ENCODE peak calls at places on chromosomes 4 and X, in five cellular contexts. One of them, this sample, is unnamed.

GRCh38 chr4:11626046-11626445 is 197.4 kb upstream of the HS3ST1 start:
- DNase-seq in H9: no peak
- DNase-seq in choroid plexus epithelial cell: no peak
- DNase-seq in cardiac fibroblast: no peak
- DNase-seq in foreskin fibroblast: no peak
- DNase-seq in this sample: no peak

GRCh38 chrX:103187953-103188475 is 26.9 kb upstream of the BEX4 start:
- DNase-seq in foreskin fibroblast: no peak
- DNase-seq in cardiac fibroblast: no peak
- DNase-seq in H9: no peak
- DNase-seq in choroid plexus epithelial cell: peak; percentile 5
- DNase-seq in this sample: no peak

GRCh38 chr4:65719635-65720034 is 49.3 kb upstream of the EPHA5 start:
- DNase-seq in foreskin fibroblast: no peak
- DNase-seq in cardiac fibroblast: no peak
- DNase-seq in H9: no peak
- DNase-seq in choroid plexus epithelial cell: no peak
- DNase-seq in this sample: no peak

GRCh38 chr4:158098802-158099201 is 74.0 kb downstream of the GASK1B start:
- DNase-seq in H9: no peak
- DNase-seq in cardiac fibroblast: no peak
- DNase-seq in foreskin fibroblast: no peak
- DNase-seq in choroid plexus epithelial cell: no peak
- DNase-seq in this sample: no peak

GRCh38 chrX:16039834-16040233 is 83.5 kb upstream of the GRPR start:
- DNase-seq in cardiac fibroblast: no peak
- DNase-seq in H9: no peak
- DNase-seq in foreskin fibroblast: no peak
- DNase-seq in choroid plexus epithelial cell: no peak
- DNase-seq in this sample: no peak

GRCh38 chrX:49192722-49193328 is 6.7 kb upstream of the PRICKLE3 start:
- DNase-seq in cardiac fibroblast: peak; percentile 54
- DNase-seq in H9: peak; percentile 55
- DNase-seq in choroid plexus epithelial cell: peak; percentile 58
- DNase-seq in foreskin fibroblast: peak; percentile 44
- DNase-seq in this sample: no peak

GRCh38 chr4:86498560-86499166 is 95.5 kb upstream of the PTPN13 start:
- DNase-seq in cardiac fibroblast: peak; percentile 74
- DNase-seq in H9: no peak
- DNase-seq in foreskin fibroblast: peak; percentile 87
- DNase-seq in choroid plexus epithelial cell: peak; percentile 83
- DNase-seq in this sample: peak; percentile 24

GRCh38 chrX:103791826-103792458 is 15.3 kb downstream of the PLP1 start:
- DNase-seq in H9: no peak
- DNase-seq in cardiac fibroblast: peak; percentile 32
- DNase-seq in choroid plexus epithelial cell: peak; percentile 49
- DNase-seq in foreskin fibroblast: peak; percentile 65
- DNase-seq in this sample: no peak

GRCh38 chrX:78455901-78456300 is 128.5 kb upstream of the CYSLTR1 start:
- DNase-seq in cardiac fibroblast: peak; percentile 55
- DNase-seq in foreskin fibroblast: peak; percentile 86
- DNase-seq in choroid plexus epithelial cell: peak; percentile 0
- DNase-seq in H9: no peak
- DNase-seq in this sample: no peak

GRCh38 chrX:119654112-119654531 is 38.8 kb downstream of the SEPTIN6 start:
- DNase-seq in choroid plexus epithelial cell: peak; percentile 89
- DNase-seq in foreskin fibroblast: peak; percentile 69
- DNase-seq in H9: peak; percentile 36
- DNase-seq in cardiac fibroblast: peak; percentile 89
- DNase-seq in this sample: no peak

GRCh38 chrX:142686653-142687283 is 339.0 kb upstream of the SPANXN4 start:
- DNase-seq in H9: no peak
- DNase-seq in foreskin fibroblast: no peak
- DNase-seq in cardiac fibroblast: no peak
- DNase-seq in choroid plexus epithelial cell: no peak
- DNase-seq in this sample: no peak

GRCh38 chrX:44775726-44776125 is 68.1 kb upstream of the DUSP21 start:
- DNase-seq in H9: no peak
- DNase-seq in choroid plexus epithelial cell: no peak
- DNase-seq in cardiac fibroblast: no peak
- DNase-seq in foreskin fibroblast: no peak
- DNase-seq in this sample: no peak

GRCh38 chrX:144335402-144335801 is 451.5 kb downstream of the UBE2NL start:
- DNase-seq in choroid plexus epithelial cell: no peak
- DNase-seq in H9: peak; percentile 62
- DNase-seq in foreskin fibroblast: no peak
- DNase-seq in cardiac fibroblast: no peak
- DNase-seq in this sample: no peak

GRCh38 chrX:96721398-96721797 is 36.8 kb downstream of the DIAPH2 start:
- DNase-seq in foreskin fibroblast: no peak
- DNase-seq in cardiac fibroblast: no peak
- DNase-seq in choroid plexus epithelial cell: peak; percentile 15
- DNase-seq in H9: no peak
- DNase-seq in this sample: no peak

GRCh38 chr4:41070516-41071281 is 143.6 kb downstream of the APBB2 start:
- DNase-seq in foreskin fibroblast: peak; percentile 36
- DNase-seq in cardiac fibroblast: no peak
- DNase-seq in H9: no peak
- DNase-seq in choroid plexus epithelial cell: no peak
- DNase-seq in this sample: no peak

GRCh38 chr4:101218346-101218745 is 129.0 kb downstream of the PPP3CA start:
- DNase-seq in foreskin fibroblast: no peak
- DNase-seq in cardiac fibroblast: peak; percentile 70
- DNase-seq in H9: no peak
- DNase-seq in choroid plexus epithelial cell: no peak
- DNase-seq in this sample: no peak

GRCh38 chr4:1356181-1356998 is 9.4 kb downstream of the UVSSA start:
- DNase-seq in cardiac fibroblast: peak; percentile 64
- DNase-seq in choroid plexus epithelial cell: peak; percentile 67
- DNase-seq in H9: peak; percentile 74
- DNase-seq in foreskin fibroblast: peak; percentile 83
- DNase-seq in this sample: no peak

GRCh38 chr4:150117094-150117493 is 38.8 kb downstream of the DCLK2 start:
- DNase-seq in foreskin fibroblast: peak; percentile 67
- DNase-seq in H9: no peak
- DNase-seq in cardiac fibroblast: no peak
- DNase-seq in choroid plexus epithelial cell: no peak
- DNase-seq in this sample: no peak

GRCh38 chr4:137531951-137532868 is at the start of gene PCDH18:
- DNase-seq in choroid plexus epithelial cell: peak; percentile 99
- DNase-seq in foreskin fibroblast: peak; percentile 98
- DNase-seq in cardiac fibroblast: peak; percentile 97
- DNase-seq in H9: peak; percentile 91
- DNase-seq in this sample: peak; percentile 98

GRCh38 chrX:46279214-46279924 is 265.9 kb downstream of the ZNF674 start:
- DNase-seq in cardiac fibroblast: no peak
- DNase-seq in H9: no peak
- DNase-seq in choroid plexus epithelial cell: no peak
- DNase-seq in foreskin fibroblast: peak; percentile 54
- DNase-seq in this sample: no peak

GRCh38 chr4:78119698-78120097 is 62.6 kb downstream of the FRAS1 start:
- DNase-seq in H9: no peak
- DNase-seq in choroid plexus epithelial cell: no peak
- DNase-seq in foreskin fibroblast: peak; percentile 45
- DNase-seq in cardiac fibroblast: peak; percentile 3
- DNase-seq in this sample: no peak

GRCh38 chrX:45601052-45601451 is 400.4 kb upstream of the DIPK2B start:
- DNase-seq in H9: peak; percentile 42
- DNase-seq in choroid plexus epithelial cell: no peak
- DNase-seq in cardiac fibroblast: no peak
- DNase-seq in foreskin fibroblast: no peak
- DNase-seq in this sample: no peak

GRCh38 chr4:40003986-40004385 is 26.3 kb upstream of the PDS5A start:
- DNase-seq in cardiac fibroblast: peak; percentile 68
- DNase-seq in choroid plexus epithelial cell: peak; percentile 58
- DNase-seq in H9: no peak
- DNase-seq in foreskin fibroblast: peak; percentile 89
- DNase-seq in this sample: no peak

GRCh38 chr4:143337600-143338287 is 1.1 kb downstream of the GAB1 start:
- DNase-seq in cardiac fibroblast: peak; percentile 63
- DNase-seq in H9: peak; percentile 38
- DNase-seq in choroid plexus epithelial cell: peak; percentile 73
- DNase-seq in foreskin fibroblast: peak; percentile 74
- DNase-seq in this sample: no peak

GRCh38 chrX:102934624-102935023 is 2.4 kb upstream of the RAB40AL start:
- DNase-seq in cardiac fibroblast: peak; percentile 51
- DNase-seq in H9: no peak
- DNase-seq in foreskin fibroblast: peak; percentile 51
- DNase-seq in choroid plexus epithelial cell: peak; percentile 40
- DNase-seq in this sample: no peak

GRCh38 chrX:100687546-100687945 is 43.5 kb downstream of the SRPX2 start:
- DNase-seq in cardiac fibroblast: no peak
- DNase-seq in H9: no peak
- DNase-seq in choroid plexus epithelial cell: no peak
- DNase-seq in foreskin fibroblast: no peak
- DNase-seq in this sample: no peak

GRCh38 chr4:81069706-81070331 is 39.3 kb downstream of the BMP3 start:
- DNase-seq in choroid plexus epithelial cell: peak; percentile 96
- DNase-seq in foreskin fibroblast: peak; percentile 92
- DNase-seq in cardiac fibroblast: peak; percentile 93
- DNase-seq in H9: peak; percentile 86
- DNase-seq in this sample: peak; percentile 78

GRCh38 chr4:8370835-8371234 is 69.7 kb downstream of the ACOX3 start:
- DNase-seq in H9: no peak
- DNase-seq in cardiac fibroblast: no peak
- DNase-seq in choroid plexus epithelial cell: no peak
- DNase-seq in foreskin fibroblast: no peak
- DNase-seq in this sample: no peak

GRCh38 chr4:141905751-141906150 is 269.4 kb downstream of the IL15 start:
- DNase-seq in foreskin fibroblast: peak; percentile 80
- DNase-seq in cardiac fibroblast: peak; percentile 76
- DNase-seq in choroid plexus epithelial cell: peak; percentile 58
- DNase-seq in H9: no peak
- DNase-seq in this sample: peak; percentile 36

GRCh38 chrX:103215037-103215767 is at the start of gene BEX4:
- DNase-seq in choroid plexus epithelial cell: peak; percentile 64
- DNase-seq in foreskin fibroblast: peak; percentile 86
- DNase-seq in H9: peak; percentile 96
- DNase-seq in cardiac fibroblast: peak; percentile 41
- DNase-seq in this sample: no peak

GRCh38 chrX:19593684-19594083 is 78.4 kb upstream of the MAP3K15 start:
- DNase-seq in choroid plexus epithelial cell: peak; percentile 68
- DNase-seq in H9: no peak
- DNase-seq in foreskin fibroblast: peak; percentile 66
- DNase-seq in cardiac fibroblast: peak; percentile 63
- DNase-seq in this sample: peak; percentile 14

GRCh38 chrX:24668111-24668510 is 21.0 kb upstream of the PCYT1B start:
- DNase-seq in choroid plexus epithelial cell: peak; percentile 18
- DNase-seq in foreskin fibroblast: no peak
- DNase-seq in cardiac fibroblast: peak; percentile 0
- DNase-seq in H9: no peak
- DNase-seq in this sample: no peak

GRCh38 chrX:54786972-54787371 is 11.1 kb downstream of the ITIH6 start:
- DNase-seq in cardiac fibroblast: peak; percentile 1
- DNase-seq in H9: peak; percentile 46
- DNase-seq in choroid plexus epithelial cell: no peak
- DNase-seq in foreskin fibroblast: no peak
- DNase-seq in this sample: no peak

GRCh38 chr4:10160280-10160856 is 43.8 kb upstream of the WDR1 start:
- DNase-seq in cardiac fibroblast: peak; percentile 65
- DNase-seq in foreskin fibroblast: peak; percentile 30
- DNase-seq in H9: peak; percentile 30
- DNase-seq in choroid plexus epithelial cell: peak; percentile 65
- DNase-seq in this sample: no peak
- TF ChIP-seq CTCF in cardiac fibroblast: peak; percentile 40
- TF ChIP-seq CTCF in foreskin fibroblast: peak; percentile 40
- TF ChIP-seq CTCF in H9: peak; percentile 67
- TF ChIP-seq CTCF in choroid plexus epithelial cell: peak; percentile 54
- TF ChIP-seq CTCF in this sample: peak; percentile 35

GRCh38 chr4:182443070-182443469 is 199.9 kb downstream of the TENM3 start:
- DNase-seq in foreskin fibroblast: no peak
- DNase-seq in cardiac fibroblast: no peak
- DNase-seq in H9: no peak
- DNase-seq in choroid plexus epithelial cell: no peak
- DNase-seq in this sample: no peak
- TF ChIP-seq CTCF in foreskin fibroblast: no peak
- TF ChIP-seq CTCF in cardiac fibroblast: no peak
- TF ChIP-seq CTCF in H9: peak; percentile 40
- TF ChIP-seq CTCF in choroid plexus epithelial cell: peak; percentile 21
- TF ChIP-seq CTCF in this sample: no peak

DNA sequence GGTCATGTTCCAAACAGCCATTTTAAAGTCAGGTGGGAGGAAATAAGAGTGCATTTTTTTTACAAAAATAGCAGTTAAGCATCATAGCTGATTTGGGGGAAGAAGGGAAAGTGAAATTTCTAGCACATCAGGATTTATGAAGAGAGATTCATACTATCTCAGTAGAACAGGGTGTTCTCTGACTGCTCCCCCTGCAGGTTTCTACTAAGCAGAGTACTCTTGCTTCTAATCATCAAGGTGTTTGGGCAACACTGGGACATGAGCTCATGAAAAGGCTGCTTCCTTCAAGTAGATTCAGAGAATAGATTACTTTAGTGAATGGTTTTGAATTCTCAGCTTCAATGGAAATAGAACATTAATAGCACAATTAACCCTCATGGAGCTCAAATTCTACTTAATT is 591.4 kb upstream of the PCDH10 start:
- DNase-seq in H9: peak; percentile 33
- DNase-seq in foreskin fibroblast: no peak
- DNase-seq in choroid plexus epithelial cell: peak; percentile 18
- DNase-seq in cardiac fibroblast: no peak
- DNase-seq in this sample: no peak
- TF ChIP-seq CTCF in H9: peak; percentile 68
- TF ChIP-seq CTCF in foreskin fibroblast: no peak
- TF ChIP-seq CTCF in choroid plexus epithelial cell: peak; percentile 39
- TF ChIP-seq CTCF in cardiac fibroblast: no peak
- TF ChIP-seq CTCF in this sample: no peak

GRCh38 chrX:2608638-2609430 is 82.3 kb upstream of the CD99 start:
- DNase-seq in foreskin fibroblast: peak; percentile 96
- DNase-seq in cardiac fibroblast: peak; percentile 77
- DNase-seq in choroid plexus epithelial cell: peak; percentile 84
- DNase-seq in H9: peak; percentile 84
- DNase-seq in this sample: peak; percentile 69

GRCh38 chrX:2614911-2615310 is 76.2 kb upstream of the CD99 start:
- DNase-seq in choroid plexus epithelial cell: peak; percentile 94
- DNase-seq in foreskin fibroblast: peak; percentile 91
- DNase-seq in cardiac fibroblast: peak; percentile 92
- DNase-seq in H9: no peak
- DNase-seq in this sample: peak; percentile 43

GRCh38 chrX:2610246-2611170 is 80.6 kb upstream of the CD99 start:
- DNase-seq in H9: no peak
- DNase-seq in cardiac fibroblast: peak; percentile 60
- DNase-seq in foreskin fibroblast: peak; percentile 47
- DNase-seq in choroid plexus epithelial cell: peak; percentile 26
- DNase-seq in this sample: no peak

GRCh38 chrX:2607113-2607512 is 84.0 kb upstream of the CD99 start:
- DNase-seq in foreskin fibroblast: no peak
- DNase-seq in choroid plexus epithelial cell: no peak
- DNase-seq in cardiac fibroblast: no peak
- DNase-seq in H9: no peak
- DNase-seq in this sample: no peak

GRCh38 chrX:2609431-2610238 is 81.5 kb upstream of the CD99 start:
- DNase-seq in cardiac fibroblast: peak; percentile 42
- DNase-seq in choroid plexus epithelial cell: peak; percentile 34
- DNase-seq in foreskin fibroblast: peak; percentile 54
- DNase-seq in H9: no peak
- DNase-seq in this sample: no peak
- TF ChIP-seq CTCF in cardiac fibroblast: no peak
- TF ChIP-seq CTCF in choroid plexus epithelial cell: no peak
- TF ChIP-seq CTCF in foreskin fibroblast: no peak
- TF ChIP-seq CTCF in H9: peak; percentile 33
- TF ChIP-seq CTCF in this sample: no peak

GRCh38 chr4:36399762-36400353 is 118.4 kb downstream of the DTHD1 start:
- DNase-seq in choroid plexus epithelial cell: peak; percentile 27
- DNase-seq in H9: no peak
- DNase-seq in cardiac fibroblast: peak; percentile 18
- DNase-seq in foreskin fibroblast: no peak
- DNase-seq in this sample: no peak
- TF ChIP-seq CTCF in choroid plexus epithelial cell: peak; percentile 58
- TF ChIP-seq CTCF in H9: peak; percentile 79
- TF ChIP-seq CTCF in cardiac fibroblast: peak; percentile 41
- TF ChIP-seq CTCF in foreskin fibroblast: peak; percentile 2
- TF ChIP-seq CTCF in this sample: no peak